ENCODE peak calls at places on chromosomes 3 and 15, in five cellular contexts. M is HCT116, V is hepatocyte, H is neural progenitor cell, Q is MM.1S. A is an unnamed sample.

GRCh38 chr15:87722941-87723691 is 533.4 kb downstream of the NTRK3 start:
- DNase-seq in H (peak), V (no peak), M (no peak), Q (no peak), A (peak)

GRCh38 chr3:22960326-22960984 is 242.7 kb upstream of the UBE2E2 start:
- DNase-seq in M (peak), V (peak), H (peak), Q (peak), A (peak)

GRCh38 chr3:123244128-123244527 is 42.4 kb downstream of the SEC22A start:
- DNase-seq in M (no peak), H (no peak), Q (no peak), V (peak), A (no peak)

GRCh38 chr3:116474356-116475200 is 29.3 kb upstream of the LSAMP start:
- DNase-seq in Q (no peak), V (no peak), M (no peak), H (peak), A (no peak)

GRCh38 chr15:64133619-64134018 is 17.9 kb upstream of the SNX22 start:
- DNase-seq in Q (no peak), H (no peak), M (no peak), V (no peak), A (no peak)

GRCh38 chr3:196192036-196193001 is 18.9 kb downstream of the ZDHHC19 start:
- DNase-seq in V (no peak), M (no peak), Q (no peak), H (no peak), A (no peak)

GRCh38 chr15:68368731-68369435 is 63.1 kb downstream of the ITGA11 start:
- DNase-seq in M (no peak), H (no peak), V (no peak), Q (no peak), A (no peak)

GRCh38 chr3:135084976-135085375 is 289.9 kb downstream of the EPHB1 start:
- DNase-seq in V (no peak), Q (no peak), M (no peak), H (no peak), A (no peak)

GRCh38 chr3:102174312-102174712 is 260.5 kb upstream of the ZPLD1 start:
- DNase-seq in H (no peak), V (no peak), M (no peak), Q (no peak), A (peak)

GRCh38 chr15:81264072-81264857 is 59.7 kb downstream of the STARD5 start:
- DNase-seq in H (no peak), Q (no peak), M (no peak), V (no peak), A (no peak)

GRCh38 chr3:42612147-42612680 is 11.7 kb downstream of the NKTR start:
- DNase-seq in H (no peak), M (no peak), V (no peak), Q (no peak), A (no peak)

GRCh38 chr15:95868970-95869369 is 461.5 kb upstream of the NR2F2 start:
- DNase-seq in M (no peak), Q (no peak), H (no peak), V (no peak), A (no peak)

GRCh38 chr3:115931581-115931980 is 308.3 kb downstream of the GAP43 start:
- DNase-seq in H (no peak), V (no peak), M (no peak), Q (no peak), A (peak)

GRCh38 chr3:46877671-46878125 is at the start of gene PTH1R:
- DNase-seq in M (no peak), H (no peak), Q (no peak), V (peak), A (no peak)

GRCh38 chr3:46875560-46875959 is 2.0 kb upstream of the PTH1R start:
- DNase-seq in H (no peak), V (no peak), M (no peak), Q (no peak), A (no peak)

GRCh38 chr3:46874430-46874829 is 3.1 kb upstream of the PTH1R start:
- DNase-seq in M (no peak), V (peak), Q (no peak), H (no peak), A (no peak)

GRCh38 chr3:46878796-46879436 is 1.4 kb downstream of the PTH1R start:
- DNase-seq in H (peak), Q (no peak), M (no peak), V (peak), A (peak)

GRCh38 chr3:46876313-46877300 is 914 bp upstream of the PTH1R start:
- DNase-seq in V (no peak), M (no peak), H (no peak), Q (no peak), A (no peak)
- TF ChIP-seq EZH2phosphoT487 in V (no peak), M (no peak), H (no peak), Q (no peak), A (no peak)

DNA sequence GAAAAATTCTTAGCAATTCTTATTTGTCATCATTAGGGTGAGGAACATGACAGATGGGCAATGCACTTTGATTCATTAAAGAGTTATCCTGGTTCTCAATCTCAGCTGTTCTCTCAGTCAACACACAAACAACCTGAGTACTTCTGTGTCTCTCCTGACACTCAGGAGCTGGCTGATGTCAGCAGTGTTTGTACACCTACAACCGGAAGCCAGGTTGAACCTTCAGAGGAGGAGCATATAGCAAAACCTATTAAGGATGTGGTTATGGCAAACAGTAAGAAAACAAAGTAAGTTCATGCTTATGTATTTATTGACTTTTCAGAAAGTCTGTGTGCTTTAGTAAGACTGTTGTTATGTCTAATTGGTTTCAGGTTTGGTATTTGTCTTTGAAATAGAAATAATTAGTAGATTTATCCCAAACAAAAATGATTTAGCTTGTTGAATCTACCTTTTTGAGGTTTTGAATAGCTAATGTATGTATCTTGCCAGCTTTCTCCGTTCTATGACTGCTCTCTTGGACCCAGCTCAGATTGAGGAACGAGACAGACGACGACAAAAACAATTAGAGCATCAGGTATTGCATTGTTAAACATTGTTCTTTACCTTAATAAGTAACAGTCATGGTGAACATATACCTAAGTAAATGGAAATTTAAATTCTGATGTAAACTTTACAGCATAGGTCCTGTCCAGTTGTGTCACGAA is 36.6 kb downstream of the CCDC66 start:
- DNase-seq in V (no peak), H (no peak), M (no peak), Q (peak), A (peak)
- H3K27ac ChIP-seq in V (no peak), H (no peak), M (no peak), Q (no peak), A (no peak)

DNA sequence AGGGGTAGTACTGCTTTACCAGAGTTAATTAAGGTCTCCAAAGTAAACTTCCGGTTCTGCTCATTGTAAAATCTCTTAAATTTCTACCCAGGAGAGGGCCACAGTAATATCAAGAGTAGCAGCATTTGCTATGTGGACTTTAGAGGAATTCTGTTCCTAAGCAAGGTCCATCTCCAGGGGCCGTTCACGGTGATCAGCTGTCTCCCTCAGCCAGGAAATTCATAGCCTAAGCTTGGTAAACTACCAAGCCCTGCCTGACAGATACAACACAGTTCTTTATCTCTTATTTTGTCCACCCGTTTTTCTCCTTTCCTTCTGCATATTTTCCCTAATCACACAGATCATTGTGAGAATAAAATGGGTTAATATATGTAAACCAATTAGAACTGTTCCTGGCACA is 2.3 kb downstream of the DUT start:
- DNase-seq in Q (no peak), V (no peak), M (no peak), H (no peak), A (no peak)
- TF ChIP-seq EZH2phosphoT487 in Q (no peak), V (no peak), M (no peak), H (no peak), A (no peak)

DNA sequence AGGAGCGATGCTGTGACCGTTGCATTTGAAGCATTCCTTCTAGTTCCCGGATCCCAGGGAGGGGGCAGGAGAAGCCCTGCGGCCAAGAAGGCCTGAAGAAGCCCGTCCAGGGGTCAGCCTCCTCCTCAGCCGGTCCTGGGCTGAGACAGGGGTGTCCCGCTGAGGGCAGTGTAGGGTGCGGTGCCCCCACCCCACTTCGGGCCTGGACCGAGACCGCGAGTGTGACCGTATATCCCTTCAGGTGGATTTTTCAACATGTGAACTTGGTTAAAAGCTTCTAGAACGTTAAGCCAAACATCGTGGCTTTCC is 2.8 kb downstream of the OCA2 start:
- DNase-seq in V (no peak), H (no peak), Q (no peak), M (no peak), A (no peak)
- H3K27ac ChIP-seq in V (peak), H (no peak), Q (no peak), M (no peak), A (no peak)

GRCh38 chr3:52086939-52087675 is 30.7 kb upstream of the DUSP7 start:
- DNase-seq in V (no peak), H (no peak), M (no peak), Q (no peak), A (no peak)
- TF ChIP-seq EZH2phosphoT487 in V (no peak), H (no peak), M (no peak), Q (no peak), A (no peak)

GRCh38 chr15:90666135-90666909 is 50.8 kb upstream of the BLM start:
- DNase-seq in H (no peak), V (no peak), Q (no peak), M (no peak), A (no peak)
- H3K27ac ChIP-seq in H (no peak), V (no peak), Q (no peak), M (peak), A (peak)

GRCh38 chr3:55449527-55449926 is 37.6 kb downstream of the WNT5A start:
- DNase-seq in Q (no peak), H (no peak), V (no peak), M (no peak), A (peak)

GRCh38 chr3:55446860-55447259 is 40.2 kb downstream of the WNT5A start:
- DNase-seq in H (no peak), M (no peak), V (peak), Q (no peak), A (no peak)

GRCh38 chr3:55441499-55441898 is 45.6 kb downstream of the WNT5A start:
- DNase-seq in H (no peak), Q (no peak), V (no peak), M (no peak), A (no peak)

GRCh38 chr3:55443346-55443745 is 43.8 kb downstream of the WNT5A start:
- DNase-seq in H (no peak), Q (no peak), V (no peak), M (no peak), A (no peak)

GRCh38 chr3:55445551-55445950 is 41.6 kb downstream of the WNT5A start:
- DNase-seq in M (no peak), Q (no peak), H (no peak), V (peak), A (no peak)
- TF ChIP-seq EZH2phosphoT487 in M (no peak), Q (no peak), H (no peak), V (no peak), A (no peak)